ENCODE peak calls at places on chromosome 6, in five cellular contexts. O, G, L, W and V are unnamed samples.

GRCh38 chr6:142171351-142171750 is 24.3 kb downstream of the VTA1 start:
- DNase-seq in G (no peak), W (no peak), O (no peak), L (no peak), V (no peak)

GRCh38 chr6:170074435-170074834 is 216.4 kb downstream of the DLL1 start:
- DNase-seq in L (no peak), G (no peak), W (no peak), O (no peak), V (no peak)

GRCh38 chr6:72621243-72622093 is at the start of gene KCNQ5:
- DNase-seq in G (peak), L (no peak), O (no peak), W (peak), V (no peak)

GRCh38 chr6:33053230-33053629 is 20.2 kb downstream of the HLA-DPA1 start:
- DNase-seq in O (no peak), G (peak), L (no peak), W (no peak), V (no peak)

GRCh38 chr6:82681119-82681714 is 317.6 kb downstream of the TPBG start:
- DNase-seq in G (no peak), W (peak), O (no peak), L (no peak), V (no peak)

GRCh38 chr6:166307981-166308768 is at the start of gene PRR18:
- DNase-seq in O (no peak), G (peak), W (peak), L (peak), V (no peak)

GRCh38 chr6:2827112-2827511 is 14.6 kb downstream of the SERPINB1 start:
- DNase-seq in W (no peak), O (no peak), G (no peak), L (no peak), V (no peak)

GRCh38 chr6:37244430-37245310 is 12.9 kb upstream of the TBC1D22B start:
- DNase-seq in O (no peak), G (no peak), W (peak), L (no peak), V (no peak)

GRCh38 chr6:116631379-116631990 is 15.2 kb downstream of the RSPH4A start:
- DNase-seq in O (peak), L (no peak), W (no peak), G (peak), V (no peak)

GRCh38 chr6:28370440-28370839 is 20.7 kb downstream of the ZKSCAN3 start:
- DNase-seq in L (no peak), W (no peak), G (no peak), O (no peak), V (no peak)

GRCh38 chr6:34132486-34133185 is 13.3 kb downstream of the GRM4 start:
- DNase-seq in G (peak), O (peak), L (peak), W (peak), V (no peak)

GRCh38 chr6:20564777-20565176 is 30.5 kb downstream of the CDKAL1 start:
- DNase-seq in G (no peak), L (no peak), O (no peak), W (no peak), V (no peak)

GRCh38 chr6:41161851-41162552 is 914 bp downstream of the TREM2 start:
- DNase-seq in W (no peak), L (no peak), O (no peak), G (no peak), V (no peak)

GRCh38 chr6:170023620-170024521 is 267.0 kb downstream of the DLL1 start:
- DNase-seq in L (no peak), W (no peak), G (no peak), O (no peak), V (no peak)

GRCh38 chr6:52498538-52499017 is 78.3 kb downstream of the TRAM2 start:
- DNase-seq in W (no peak), L (no peak), O (peak), G (no peak), V (no peak)

GRCh38 chr6:21625642-21626041 is 32.1 kb downstream of the SOX4 start:
- DNase-seq in W (no peak), G (no peak), L (no peak), O (no peak), V (no peak)

GRCh38 chr6:118867181-118867580 is 26.8 kb upstream of the ASF1A start:
- DNase-seq in G (no peak), L (no peak), O (no peak), W (no peak), V (no peak)

GRCh38 chr6:11008821-11009220 is 35.3 kb downstream of the ELOVL2 start:
- DNase-seq in W (peak), O (no peak), G (no peak), L (no peak), V (no peak)

GRCh38 chr6:146149770-146150169 is 120.9 kb downstream of the GRM1 start:
- DNase-seq in W (no peak), L (no peak), O (no peak), G (peak), V (no peak)

GRCh38 chr6:75288023-75288422 is 3.4 kb upstream of the TMEM30A start:
- DNase-seq in W (no peak), L (no peak), G (no peak), O (no peak), V (no peak)

GRCh38 chr6:55014321-55015088 is 159.8 kb upstream of the HCRTR2 start:
- DNase-seq in G (no peak), O (no peak), W (peak), L (no peak), V (no peak)

GRCh38 chr6:44247338-44248302 is 719 bp downstream of the HSP90AB1 start:
- DNase-seq in O (peak), L (no peak), W (peak), G (peak), V (no peak)

GRCh38 chr6:123000244-123000770 is 4.3 kb downstream of the CLVS2 start:
- DNase-seq in G (no peak), L (no peak), W (no peak), O (no peak), V (no peak)

GRCh38 chr6:43923376-43924221 is 153.6 kb downstream of the VEGFA start:
- DNase-seq in L (no peak), W (peak), O (no peak), G (no peak), V (peak)

GRCh38 chr6:149560736-149561135 is 5.4 kb upstream of the GINM1 start:
- DNase-seq in W (peak), G (peak), L (no peak), O (no peak), V (peak)

GRCh38 chr6:150535151-150535816 is 64.4 kb upstream of the PLEKHG1 start:
- DNase-seq in O (no peak), L (no peak), W (no peak), G (no peak), V (no peak)

GRCh38 chr6:143059616-143060353 is 904 bp upstream of the AIG1 start:
- DNase-seq in L (no peak), W (peak), O (peak), G (peak), V (peak)

GRCh38 chr6:127844529-127844928 is 56.3 kb downstream of the THEMIS start:
- DNase-seq in L (no peak), W (no peak), O (no peak), G (no peak), V (no peak)

GRCh38 chr6:106253194-106253593 is 72.4 kb downstream of the ATG5 start:
- DNase-seq in O (no peak), G (no peak), L (no peak), W (peak), V (no peak)

GRCh38 chr6:109024784-109025183 is 69.9 kb downstream of the SESN1 start:
- DNase-seq in L (no peak), G (peak), W (no peak), O (no peak), V (no peak)

GRCh38 chr6:113082691-113083090 is 735.6 kb downstream of the RFPL4B start:
- DNase-seq in W (peak), O (peak), L (no peak), G (peak), V (no peak)

GRCh38 chr6:34730006-34730405 is 27.3 kb upstream of the SNRPC start:
- DNase-seq in G (no peak), L (no peak), O (no peak), W (no peak), V (no peak)

GRCh38 chr6:36769161-36769675 is 70.0 kb downstream of the CPNE5 start:
- DNase-seq in L (no peak), G (no peak), W (peak), O (no peak), V (no peak)

GRCh38 chr6:26197736-26198625 is 110.8 kb downstream of the HFE start:
- DNase-seq in O (peak), L (no peak), G (peak), W (peak), V (peak)

GRCh38 chr6:27168108-27168507 is 79.4 kb upstream of the PRSS16 start:
- DNase-seq in O (no peak), W (peak), G (no peak), L (no peak), V (no peak)

GRCh38 chr6:159730277-159730676 is 3.0 kb downstream of the WTAP start:
- DNase-seq in G (no peak), L (no peak), W (no peak), O (no peak), V (no peak)

GRCh38 chr6:34982424-34982852 is 93.4 kb downstream of the ANKS1A start:
- DNase-seq in G (no peak), W (peak), L (no peak), O (no peak), V (no peak)

GRCh38 chr6:137487181-137487910 is 6.8 kb downstream of the OLIG3 start:
- DNase-seq in G (peak), O (no peak), L (peak), W (no peak), V (no peak)

GRCh38 chr6:107713214-107713962 is 110.7 kb downstream of the SCML4 start:
- DNase-seq in O (no peak), L (no peak), G (no peak), W (peak), V (no peak)
- H3K4me2 ChIP-seq in O (peak), L (no peak), G (no peak), W (peak), V (no peak)

GRCh38 chr6:139327038-139327437 is 35.2 kb upstream of the TXLNB start:
- DNase-seq in G (no peak), W (no peak), O (peak), L (no peak), V (no peak)
- H3K4me2 ChIP-seq in G (no peak), W (no peak), O (peak), L (no peak), V (no peak)

GRCh38 chr6:18395177-18395850 is 8.2 kb downstream of the RNF144B start:
- DNase-seq in O (no peak), W (no peak), L (no peak), G (peak), V (no peak)

GRCh38 chr6:18391018-18391417 is 3.9 kb downstream of the RNF144B start:
- DNase-seq in L (no peak), W (no peak), O (no peak), G (no peak), V (no peak)

GRCh38 chr6:18390476-18390875 is 3.3 kb downstream of the RNF144B start:
- DNase-seq in O (peak), G (no peak), L (no peak), W (no peak), V (no peak)

GRCh38 chr6:18389479-18389878 is 2.3 kb downstream of the RNF144B start:
- DNase-seq in L (no peak), W (peak), O (no peak), G (no peak), V (no peak)

DNA sequence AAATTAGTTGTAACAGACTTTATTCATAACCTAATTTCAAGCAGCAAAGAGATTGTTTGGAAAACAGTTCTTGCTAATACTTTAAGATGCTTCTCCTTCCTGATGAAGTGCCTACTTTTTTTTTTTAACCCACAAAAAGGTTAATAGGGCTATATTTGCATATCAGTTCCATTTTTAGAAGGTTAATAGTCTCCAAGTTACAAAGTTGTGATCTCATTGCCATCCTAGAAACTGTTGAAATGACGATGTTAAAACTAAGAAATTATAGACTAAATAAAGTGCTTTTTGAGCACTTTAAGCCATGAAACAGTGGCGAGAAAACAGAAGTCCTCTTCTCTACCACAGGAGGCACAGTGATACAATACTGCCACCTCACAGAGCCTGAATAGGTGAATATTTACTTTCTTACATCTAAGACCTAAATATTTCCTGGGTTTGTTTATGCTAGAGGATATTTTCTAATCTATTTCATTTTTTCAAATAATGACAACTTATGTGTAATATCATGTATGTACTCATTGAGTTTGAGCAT is 5.3 kb downstream of the RNF144B start:
- DNase-seq in G (no peak), L (no peak), W (no peak), O (no peak), V (no peak)
- H3K4me2 ChIP-seq in G (no peak), L (no peak), W (no peak), O (no peak), V (no peak)

DNA sequence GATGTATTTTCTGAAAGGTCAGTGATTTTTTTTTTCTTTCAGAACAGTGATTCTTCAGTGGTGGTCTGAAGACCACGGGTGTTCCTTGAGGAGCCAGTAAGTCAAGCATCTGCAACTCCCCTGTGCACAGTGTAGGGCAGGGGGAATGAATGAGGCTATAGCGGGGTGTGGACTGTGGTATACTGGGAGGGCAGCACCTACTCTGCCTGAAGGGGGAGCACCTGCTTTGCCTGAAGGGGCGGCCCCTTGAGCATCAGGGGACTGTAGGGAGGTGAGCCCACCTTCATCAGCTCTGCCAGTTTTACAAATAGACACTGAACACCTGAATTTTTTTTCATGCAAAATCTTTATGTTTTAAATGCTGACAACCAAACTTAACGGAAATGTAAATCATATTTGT is 77.5 kb upstream of the RIPOR2 start:
- DNase-seq in G (peak), L (no peak), W (no peak), O (no peak), V (no peak)
- H3K4me2 ChIP-seq in G (no peak), L (no peak), W (no peak), O (no peak), V (no peak)